ENCODE peak calls at places on chromosomes 16 and 17, in five cellular contexts. G, X, O, C and E are unnamed samples.

GRCh38 chr16:6349725-6350124 is 982.9 kb upstream of the RBFOX1 start:
- DNase-seq in G (no peak), X (no peak), O (no peak), C (no peak), E (no peak)

GRCh38 chr17:13140750-13141149 is 122.9 kb upstream of the ELAC2 start:
- DNase-seq in G (peak), X (no peak), O (peak), C (peak), E (no peak)

GRCh38 chr17:76952402-76952801 is 84.2 kb downstream of the MGAT5B start:
- DNase-seq in G (no peak), X (no peak), O (no peak), C (no peak), E (no peak)

GRCh38 chr16:46884513-46885293 is 541 bp downstream of the GPT2 start:
- DNase-seq in G (peak), X (no peak), O (no peak), C (no peak), E (no peak)

GRCh38 chr16:49639739-49640388 is 216.0 kb downstream of the ZNF423 start:
- DNase-seq in G (peak), X (peak), O (no peak), C (peak), E (peak)

GRCh38 chr17:29573871-29574731 is 5.6 kb downstream of the TP53I13 start:
- DNase-seq in G (no peak), X (no peak), O (no peak), C (no peak), E (no peak)

GRCh38 chr17:4815043-4815675 is 8.2 kb downstream of the PLD2 start:
- DNase-seq in G (no peak), X (no peak), O (no peak), C (no peak), E (no peak)

GRCh38 chr17:7261377-7262191 is 694 bp downstream of the CLDN7 start:
- DNase-seq in G (no peak), X (no peak), O (no peak), C (no peak), E (no peak)

GRCh38 chr17:72710834-72711233 is 381.7 kb downstream of the SLC39A11 start:
- DNase-seq in G (no peak), X (no peak), O (peak), C (peak), E (no peak)

GRCh38 chr17:81027038-81027437 is 7.9 kb upstream of the BAIAP2 start:
- DNase-seq in G (no peak), X (no peak), O (no peak), C (peak), E (no peak)

GRCh38 chr16:31700200-31700529 is 172.5 kb downstream of the AHSP start:
- DNase-seq in G (no peak), X (peak), O (no peak), C (no peak), E (peak)

GRCh38 chr17:6461792-6462524 is 17.7 kb downstream of the PIMREG start:
- DNase-seq in G (no peak), X (no peak), O (no peak), C (no peak), E (no peak)

GRCh38 chr16:12147681-12148479 is 171.3 kb downstream of the SNX29 start:
- DNase-seq in G (no peak), X (no peak), O (no peak), C (no peak), E (no peak)

GRCh38 chr17:77677637-77678036 is 280.9 kb upstream of the TNRC6C start:
- DNase-seq in G (no peak), X (no peak), O (no peak), C (no peak), E (no peak)

GRCh38 chr17:8900626-8901585 is 33.4 kb upstream of the PIK3R6 start:
- DNase-seq in G (no peak), X (no peak), O (no peak), C (no peak), E (no peak)

GRCh38 chr17:43857141-43857540 is 10.2 kb downstream of the CD300LG start:
- DNase-seq in G (no peak), X (no peak), O (no peak), C (no peak), E (no peak)

GRCh38 chr16:68200120-68200783 is 35.7 kb downstream of the ESRP2 start:
- DNase-seq in G (peak), X (no peak), O (peak), C (peak), E (no peak)

GRCh38 chr16:79261461-79261860 is 339.1 kb downstream of the MAF start:
- DNase-seq in G (no peak), X (no peak), O (no peak), C (no peak), E (no peak)

GRCh38 chr17:82548681-82549303 is 29.3 kb downstream of the FOXK2 start:
- DNase-seq in G (peak), X (no peak), O (no peak), C (no peak), E (no peak)

GRCh38 chr16:31181102-31181830 is 1.3 kb downstream of the FUS start:
- DNase-seq in G (peak), X (peak), O (no peak), C (no peak), E (no peak)

GRCh38 chr17:77391668-77392375 is 251.1 kb downstream of the SEC14L1 start:
- DNase-seq in G (peak), X (peak), O (peak), C (peak), E (peak)

GRCh38 chr17:78390241-78391050 is 12.0 kb downstream of the PGS1 start:
- DNase-seq in G (peak), X (peak), O (peak), C (peak), E (no peak)

GRCh38 chr16:87322360-87322759 is 5.2 kb upstream of the C16orf95 start:
- DNase-seq in G (no peak), X (no peak), O (no peak), C (no peak), E (no peak)

GRCh38 chr16:1333149-1333812 is at the start of gene BAIAP3:
- DNase-seq in G (peak), X (no peak), O (no peak), C (no peak), E (no peak)

GRCh38 chr17:1323336-1323735 is 43.9 kb downstream of the TRARG1 start:
- DNase-seq in G (peak), X (no peak), O (no peak), C (peak), E (no peak)

GRCh38 chr17:40901981-40902862 is 17.2 kb upstream of the KRT20 start:
- DNase-seq in G (no peak), X (peak), O (peak), C (peak), E (no peak)

GRCh38 chr17:69485901-69486643 is 71.6 kb downstream of the MAP2K6 start:
- DNase-seq in G (no peak), X (no peak), O (peak), C (no peak), E (no peak)

GRCh38 chr17:77811521-77811920 is 147.0 kb upstream of the TNRC6C start:
- DNase-seq in G (no peak), X (no peak), O (peak), C (peak), E (no peak)

GRCh38 chr16:20203277-20203676 is 124.0 kb downstream of the GP2 start:
- DNase-seq in G (no peak), X (no peak), O (no peak), C (no peak), E (no peak)

GRCh38 chr17:42809250-42809649 is 10.6 kb downstream of the CNTD1 start:
- DNase-seq in G (peak), X (peak), O (peak), C (peak), E (no peak)

GRCh38 chr17:2222901-2223616 is 80.5 kb downstream of the SMG6 start:
- DNase-seq in G (peak), X (no peak), O (peak), C (peak), E (no peak)

GRCh38 chr17:42289863-42290165 is 1.5 kb downstream of the STAT5A start:
- DNase-seq in G (no peak), X (no peak), O (no peak), C (no peak), E (no peak)

GRCh38 chr17:8420041-8420934 is 15.4 kb upstream of the NDEL1 start:
- DNase-seq in G (peak), X (peak), O (peak), C (peak), E (no peak)

GRCh38 chr16:28097500-28097899 is 34.0 kb upstream of the GSG1L start:
- DNase-seq in G (no peak), X (no peak), O (no peak), C (no peak), E (no peak)

GRCh38 chr16:29694384-29695195 is 15.6 kb downstream of the QPRT start:
- DNase-seq in G (no peak), X (no peak), O (no peak), C (no peak), E (no peak)

GRCh38 chr16:5060073-5060641 is 5.6 kb downstream of the C16orf89 start:
- DNase-seq in G (no peak), X (no peak), O (no peak), C (no peak), E (no peak)

GRCh38 chr17:74330446-74330845 is 4.4 kb downstream of the KIF19 start:
- DNase-seq in G (no peak), X (no peak), O (no peak), C (no peak), E (no peak)

GRCh38 chr17:33504571-33504970 is 211.5 kb upstream of the ASIC2 start:
- DNase-seq in G (no peak), X (no peak), O (no peak), C (no peak), E (no peak)

GRCh38 chr17:33499025-33499424 is 205.9 kb upstream of the ASIC2 start:
- DNase-seq in G (no peak), X (no peak), O (no peak), C (no peak), E (no peak)

GRCh38 chr17:33500141-33500540 is 207.0 kb upstream of the ASIC2 start:
- DNase-seq in G (peak), X (no peak), O (no peak), C (no peak), E (no peak)

GRCh38 chr17:33498069-33498468 is 205.0 kb upstream of the ASIC2 start:
- DNase-seq in G (peak), X (no peak), O (no peak), C (no peak), E (no peak)

DNA sequence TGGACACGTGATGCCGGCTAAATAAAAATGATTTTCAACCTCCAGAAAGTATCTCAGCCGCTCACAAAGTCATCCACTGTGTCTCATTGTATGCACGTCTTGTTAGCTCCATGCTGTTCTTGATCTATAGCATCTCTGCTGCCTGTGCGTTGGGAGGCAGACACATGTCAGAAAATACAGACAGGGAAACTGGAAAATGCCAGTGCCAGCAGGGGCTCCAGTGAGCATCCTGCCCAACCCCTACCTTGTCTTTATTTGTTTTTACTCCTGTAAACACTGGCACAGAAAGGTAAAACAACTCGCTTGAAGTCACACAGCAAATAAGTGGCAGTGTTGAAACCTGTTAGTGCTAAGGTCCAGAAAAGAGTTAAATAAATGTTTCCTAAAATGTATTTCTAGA is 208.1 kb upstream of the ASIC2 start:
- DNase-seq in G (no peak), X (no peak), O (no peak), C (no peak), E (no peak)
- TF ChIP-seq CTCF in G (no peak), X (no peak), O (no peak), C (no peak), E (no peak)

GRCh38 chr17:49512296-49513043 is 17.4 kb downstream of the NGFR start:
- DNase-seq in G (no peak), X (no peak), O (no peak), C (no peak), E (no peak)
- TF ChIP-seq CTCF in G (no peak), X (no peak), O (no peak), C (no peak), E (no peak)

DNA sequence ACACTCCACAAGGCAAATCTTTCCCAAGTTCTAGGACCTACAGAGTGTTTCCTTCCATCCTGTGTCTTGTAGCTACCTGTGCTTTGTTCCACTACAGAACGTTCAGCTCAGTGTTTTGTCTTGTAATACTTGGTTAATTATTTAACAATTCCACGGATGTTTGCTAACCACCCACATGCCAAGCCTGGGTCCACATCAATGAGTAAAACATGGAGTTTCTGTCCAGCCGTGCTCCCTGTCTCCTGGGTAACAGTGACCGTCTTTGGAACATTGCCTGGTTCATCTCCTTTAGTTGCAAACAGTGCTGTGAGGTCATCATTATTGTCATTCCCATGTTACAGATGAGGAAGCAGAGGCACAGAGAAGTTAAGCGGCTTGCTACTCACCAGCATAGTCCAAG is 41.3 kb downstream of the IRF8 start:
- DNase-seq in G (no peak), X (no peak), O (no peak), C (no peak), E (no peak)
- TF ChIP-seq CTCF in G (no peak), X (no peak), O (no peak), C (no peak), E (no peak)

GRCh38 chr16:2467301-2468141 is 3.6 kb upstream of the NTN3 start:
- DNase-seq in G (peak), X (peak), O (peak), C (peak), E (no peak)
- TF ChIP-seq CTCF in G (no peak), X (no peak), O (no peak), C (peak), E (peak)

DNA sequence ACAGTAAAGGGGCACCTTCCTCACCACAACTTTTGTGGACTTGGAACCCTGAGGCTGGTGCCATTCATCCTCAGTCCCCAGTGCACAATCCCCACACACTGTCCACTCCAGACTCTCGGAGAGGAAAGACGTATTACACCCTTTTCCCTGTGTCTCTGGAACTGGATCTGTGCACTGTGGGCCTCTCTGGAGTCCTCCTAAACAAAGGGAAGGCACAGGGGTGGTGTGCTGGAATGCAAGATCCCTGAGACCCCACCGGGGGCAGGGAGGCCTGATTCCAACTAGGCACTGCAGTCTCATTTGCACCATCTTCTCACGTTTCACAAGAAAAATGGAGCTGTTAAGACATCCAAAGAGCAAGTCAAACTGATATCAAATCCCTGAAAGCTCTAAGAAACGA is 89.8 kb downstream of the USP31 start:
- DNase-seq in G (no peak), X (no peak), O (no peak), C (no peak), E (no peak)
- TF ChIP-seq CTCF in G (no peak), X (no peak), O (no peak), C (no peak), E (no peak)